ENCODE peak calls at places on chromosomes 1 and 21, in seven cellular contexts. L, X, M, C, S, E and G are unnamed samples.

GRCh38 chr1:166489670-166490436 is 323.1 kb upstream of the FAM78B start:
- DNase-seq in E (peak), C (no peak), M (no peak), X (peak), L (no peak), S (no peak), G (no peak)

GRCh38 chr21:44599264-44600029 is 950 bp upstream of the KRTAP10-7 start:
- DNase-seq in L (no peak), E (no peak), M (no peak), X (no peak), S (no peak), C (no peak), G (no peak)

GRCh38 chr21:43209575-43210453 is 41.0 kb downstream of the CRYAA start:
- DNase-seq in C (no peak), E (peak), X (no peak), L (no peak), M (peak), S (no peak), G (no peak)

GRCh38 chr1:102879439-102879993 is 228.8 kb downstream of the COL11A1 start:
- DNase-seq in L (no peak), E (peak), M (peak), C (no peak), S (no peak), X (no peak), G (no peak)

GRCh38 chr1:209688746-209689234 is 13.6 kb downstream of the G0S2 start:
- DNase-seq in M (no peak), C (no peak), X (no peak), L (no peak), E (peak), S (no peak), G (no peak)

GRCh38 chr1:243301059-243301458 is 45.2 kb downstream of the SDCCAG8 start:
- DNase-seq in X (no peak), S (no peak), L (no peak), M (no peak), C (no peak), E (no peak), G (no peak)

GRCh38 chr1:66271216-66271903 is 262.6 kb upstream of the SGIP1 start:
- DNase-seq in C (no peak), S (peak), X (peak), E (peak), M (peak), L (peak), G (peak)

GRCh38 chr1:199449221-199449620 is 578.3 kb upstream of the NR5A2 start:
- DNase-seq in M (no peak), L (no peak), X (no peak), E (no peak), C (no peak), S (no peak), G (no peak)

GRCh38 chr1:115544131-115544530 is 97.6 kb upstream of the VANGL1 start:
- DNase-seq in X (no peak), E (no peak), M (peak), C (no peak), L (no peak), S (no peak), G (no peak)

GRCh38 chr1:6506210-6507036 is 15.0 kb upstream of the PLEKHG5 start:
- DNase-seq in M (no peak), E (no peak), C (no peak), L (peak), X (no peak), S (no peak), G (no peak)

GRCh38 chr1:89898695-89899470 is 78.1 kb downstream of the LRRC8D start:
- DNase-seq in L (no peak), S (no peak), C (no peak), X (no peak), E (no peak), M (no peak), G (no peak)